ENCODE peak calls at places on chromosomes 7 and 10, in nine cellular contexts. One of them, this sample, is unnamed.
A peak's percentile ranks its signal among the peaks of the same experiment; 100 is the strongest.

GRCh38 chr10:123147635-123148413 is at the start of gene HMX2:
- DNase-seq in suprapubic skin: no peak
- DNase-seq in HCT116: no peak
- DNase-seq in A549: no peak
- DNase-seq in HepG2: peak; percentile 17
- DNase-seq in K562: peak; percentile 15
- DNase-seq in body of pancreas: no peak
- DNase-seq in heart left ventricle: no peak
- DNase-seq in right lobe of liver: no peak
- DNase-seq in this sample: no peak

GRCh38 chr10:92839191-92840085 is 8.9 kb upstream of the EXOC6 start:
- DNase-seq in suprapubic skin: no peak
- DNase-seq in HCT116: no peak
- DNase-seq in A549: peak; percentile 47
- DNase-seq in HepG2: peak; percentile 34
- DNase-seq in K562: peak; percentile 67
- DNase-seq in body of pancreas: peak; percentile 52
- DNase-seq in heart left ventricle: peak; percentile 69
- DNase-seq in right lobe of liver: peak; percentile 83
- DNase-seq in this sample: peak; percentile 83

GRCh38 chr7:29342761-29343160 is 148.2 kb downstream of the CHN2 start:
- DNase-seq in suprapubic skin: no peak
- DNase-seq in HCT116: no peak
- DNase-seq in A549: no peak
- DNase-seq in HepG2: no peak
- DNase-seq in K562: no peak
- DNase-seq in body of pancreas: no peak
- DNase-seq in heart left ventricle: no peak
- DNase-seq in right lobe of liver: no peak
- DNase-seq in this sample: no peak

GRCh38 chr10:4947635-4948596 is 15.3 kb upstream of the AKR1C1 start:
- DNase-seq in suprapubic skin: peak; percentile 66
- DNase-seq in HCT116: peak; percentile 8
- DNase-seq in A549: peak; percentile 92
- DNase-seq in HepG2: peak; percentile 100
- DNase-seq in K562: no peak
- DNase-seq in body of pancreas: peak; percentile 73
- DNase-seq in heart left ventricle: peak; percentile 43
- DNase-seq in right lobe of liver: no peak
- DNase-seq in this sample: peak; percentile 61

GRCh38 chr10:4109469-4109868 is 324.5 kb upstream of the KLF6 start:
- DNase-seq in suprapubic skin: no peak
- DNase-seq in HCT116: no peak
- DNase-seq in A549: no peak
- DNase-seq in HepG2: no peak
- DNase-seq in K562: no peak
- DNase-seq in body of pancreas: no peak
- DNase-seq in heart left ventricle: no peak
- DNase-seq in right lobe of liver: no peak
- DNase-seq in this sample: no peak

GRCh38 chr10:1166101-1166827 is 110.1 kb downstream of the WDR37 start:
- DNase-seq in suprapubic skin: peak; percentile 44
- DNase-seq in HCT116: no peak
- DNase-seq in A549: no peak
- DNase-seq in HepG2: no peak
- DNase-seq in K562: no peak
- DNase-seq in body of pancreas: no peak
- DNase-seq in heart left ventricle: no peak
- DNase-seq in right lobe of liver: no peak
- DNase-seq in this sample: no peak

GRCh38 chr10:74079028-74079913 is 71.4 kb downstream of the AP3M1 start:
- DNase-seq in suprapubic skin: no peak
- DNase-seq in HCT116: no peak
- DNase-seq in A549: no peak
- DNase-seq in HepG2: no peak
- DNase-seq in K562: no peak
- DNase-seq in body of pancreas: no peak
- DNase-seq in heart left ventricle: no peak
- DNase-seq in right lobe of liver: no peak
- DNase-seq in this sample: no peak

GRCh38 chr10:69839696-69840345 is 38.1 kb downstream of the COL13A1 start:
- DNase-seq in suprapubic skin: no peak
- DNase-seq in HCT116: no peak
- DNase-seq in A549: no peak
- DNase-seq in HepG2: no peak
- DNase-seq in K562: no peak
- DNase-seq in body of pancreas: peak; percentile 26
- DNase-seq in heart left ventricle: no peak
- DNase-seq in right lobe of liver: no peak
- DNase-seq in this sample: no peak

GRCh38 chr7:138667535-138667934 is 33.6 kb downstream of the SVOPL start:
- DNase-seq in suprapubic skin: no peak
- DNase-seq in HCT116: no peak
- DNase-seq in A549: no peak
- DNase-seq in HepG2: no peak
- DNase-seq in K562: no peak
- DNase-seq in body of pancreas: no peak
- DNase-seq in heart left ventricle: no peak
- DNase-seq in right lobe of liver: no peak
- DNase-seq in this sample: no peak

GRCh38 chr7:48106906-48107659 is 18.0 kb downstream of the UPP1 start:
- DNase-seq in suprapubic skin: no peak
- DNase-seq in HCT116: no peak
- DNase-seq in A549: no peak
- DNase-seq in HepG2: no peak
- DNase-seq in K562: no peak
- DNase-seq in body of pancreas: no peak
- DNase-seq in heart left ventricle: no peak
- DNase-seq in right lobe of liver: no peak
- DNase-seq in this sample: no peak

GRCh38 chr10:88077977-88078376 is 214.6 kb downstream of the PTEN start:
- DNase-seq in suprapubic skin: no peak
- DNase-seq in HCT116: no peak
- DNase-seq in A549: no peak
- DNase-seq in HepG2: no peak
- DNase-seq in K562: no peak
- DNase-seq in body of pancreas: no peak
- DNase-seq in heart left ventricle: no peak
- DNase-seq in right lobe of liver: no peak
- DNase-seq in this sample: no peak

GRCh38 chr7:28761485-28761884 is 196.6 kb downstream of the TRIL start:
- DNase-seq in suprapubic skin: no peak
- DNase-seq in HCT116: no peak
- DNase-seq in A549: no peak
- DNase-seq in HepG2: no peak
- DNase-seq in K562: no peak
- DNase-seq in body of pancreas: no peak
- DNase-seq in heart left ventricle: no peak
- DNase-seq in right lobe of liver: no peak
- DNase-seq in this sample: no peak

GRCh38 chr10:43816351-43817321 is 168.0 kb upstream of the ZNF32 start:
- DNase-seq in suprapubic skin: no peak
- DNase-seq in HCT116: no peak
- DNase-seq in A549: no peak
- DNase-seq in HepG2: no peak
- DNase-seq in K562: no peak
- DNase-seq in body of pancreas: peak; percentile 46
- DNase-seq in heart left ventricle: peak; percentile 72
- DNase-seq in right lobe of liver: no peak
- DNase-seq in this sample: no peak

GRCh38 chr7:106419455-106420182 is 134.8 kb upstream of the NAMPT start:
- DNase-seq in suprapubic skin: no peak
- DNase-seq in HCT116: no peak
- DNase-seq in A549: no peak
- DNase-seq in HepG2: no peak
- DNase-seq in K562: no peak
- DNase-seq in body of pancreas: no peak
- DNase-seq in heart left ventricle: no peak
- DNase-seq in right lobe of liver: no peak
- DNase-seq in this sample: no peak

GRCh38 chr7:106420741-106421140 is 136.0 kb upstream of the NAMPT start:
- DNase-seq in suprapubic skin: no peak
- DNase-seq in HCT116: no peak
- DNase-seq in A549: no peak
- DNase-seq in HepG2: no peak
- DNase-seq in K562: no peak
- DNase-seq in body of pancreas: no peak
- DNase-seq in heart left ventricle: no peak
- DNase-seq in right lobe of liver: no peak
- DNase-seq in this sample: no peak

GRCh38 chr7:106421181-106421762 is 136.5 kb upstream of the NAMPT start:
- DNase-seq in suprapubic skin: peak; percentile 91
- DNase-seq in HCT116: no peak
- DNase-seq in A549: no peak
- DNase-seq in HepG2: no peak
- DNase-seq in K562: no peak
- DNase-seq in body of pancreas: peak; percentile 79
- DNase-seq in heart left ventricle: peak; percentile 74
- DNase-seq in right lobe of liver: peak; percentile 68
- DNase-seq in this sample: peak; percentile 84

GRCh38 chr7:106418526-106418925 is 133.7 kb upstream of the NAMPT start:
- DNase-seq in suprapubic skin: no peak
- DNase-seq in HCT116: no peak
- DNase-seq in A549: no peak
- DNase-seq in HepG2: no peak
- DNase-seq in K562: no peak
- DNase-seq in body of pancreas: no peak
- DNase-seq in heart left ventricle: no peak
- DNase-seq in right lobe of liver: no peak
- DNase-seq in this sample: no peak

GRCh38 chr7:106420210-106420609 is 135.4 kb upstream of the NAMPT start:
- DNase-seq in suprapubic skin: no peak
- DNase-seq in HCT116: no peak
- DNase-seq in A549: no peak
- DNase-seq in HepG2: no peak
- DNase-seq in K562: no peak
- DNase-seq in body of pancreas: no peak
- DNase-seq in heart left ventricle: no peak
- DNase-seq in right lobe of liver: no peak
- DNase-seq in this sample: no peak
- H3K27ac ChIP-seq in suprapubic skin: peak overlapping the region; percentile 14
- H3K27ac ChIP-seq in HCT116: no peak overlapping the region
- H3K27ac ChIP-seq in A549: peak overlapping the region; percentile 57
- H3K27ac ChIP-seq in HepG2: no peak overlapping the region
- H3K27ac ChIP-seq in K562: no peak overlapping the region
- H3K27ac ChIP-seq in body of pancreas: peak overlapping the region; percentile 27
- H3K27ac ChIP-seq in heart left ventricle: no peak overlapping the region
- H3K27ac ChIP-seq in right lobe of liver: peak overlapping the region; percentile 2
- H3K27ac ChIP-seq in this sample: no peak overlapping the region

GRCh38 chr10:81876253-81876731 is 1.3 kb downstream of the NRG3 start:
- DNase-seq in suprapubic skin: no peak
- DNase-seq in HCT116: no peak
- DNase-seq in A549: no peak
- DNase-seq in HepG2: no peak
- DNase-seq in K562: no peak
- DNase-seq in body of pancreas: no peak
- DNase-seq in heart left ventricle: no peak
- DNase-seq in right lobe of liver: no peak
- DNase-seq in this sample: no peak
- H3K4me1 ChIP-seq in suprapubic skin: peaks cover 10% of the 10 kb centered on the region
- H3K4me1 ChIP-seq in HCT116: no peaks in the 10 kb centered on the region
- H3K4me1 ChIP-seq in A549: no peaks in the 10 kb centered on the region
- H3K4me1 ChIP-seq in HepG2: no peaks in the 10 kb centered on the region
- H3K4me1 ChIP-seq in K562: no peaks in the 10 kb centered on the region
- H3K4me1 ChIP-seq in body of pancreas: peaks cover 20% of the 10 kb centered on the region
- H3K4me1 ChIP-seq in heart left ventricle: peaks cover 5% of the 10 kb centered on the region
- H3K4me1 ChIP-seq in right lobe of liver: no peaks in the 10 kb centered on the region
- H3K4me1 ChIP-seq in this sample: no peaks in the 10 kb centered on the region

GRCh38 chr7:100991631-100992030 is 22.3 kb downstream of the MUC12 start:
- DNase-seq in suprapubic skin: no peak
- DNase-seq in HCT116: no peak
- DNase-seq in A549: no peak
- DNase-seq in HepG2: no peak
- DNase-seq in K562: no peak
- DNase-seq in body of pancreas: no peak
- DNase-seq in heart left ventricle: no peak
- DNase-seq in right lobe of liver: no peak
- DNase-seq in this sample: no peak
- TF ChIP-seq POLR2A in suprapubic skin: no peak
- TF ChIP-seq POLR2A in HCT116: no peak
- TF ChIP-seq POLR2A in A549: no peak
- TF ChIP-seq POLR2A in HepG2: no peak
- TF ChIP-seq POLR2A in K562: no peak
- TF ChIP-seq POLR2A in body of pancreas: no peak
- TF ChIP-seq POLR2A in heart left ventricle: no peak
- TF ChIP-seq POLR2A in right lobe of liver: no peak
- TF ChIP-seq POLR2A in this sample: no peak

GRCh38 chr10:31362023-31362641 is 43.1 kb downstream of the ZEB1 start:
- DNase-seq in suprapubic skin: no peak
- DNase-seq in HCT116: no peak
- DNase-seq in A549: no peak
- DNase-seq in HepG2: no peak
- DNase-seq in K562: no peak
- DNase-seq in body of pancreas: no peak
- DNase-seq in heart left ventricle: no peak
- DNase-seq in right lobe of liver: peak; percentile 16
- DNase-seq in this sample: no peak

GRCh38 chr10:31358688-31359330 is 39.8 kb downstream of the ZEB1 start:
- DNase-seq in suprapubic skin: no peak
- DNase-seq in HCT116: no peak
- DNase-seq in A549: no peak
- DNase-seq in HepG2: no peak
- DNase-seq in K562: no peak
- DNase-seq in body of pancreas: no peak
- DNase-seq in heart left ventricle: no peak
- DNase-seq in right lobe of liver: no peak
- DNase-seq in this sample: no peak

DNA sequence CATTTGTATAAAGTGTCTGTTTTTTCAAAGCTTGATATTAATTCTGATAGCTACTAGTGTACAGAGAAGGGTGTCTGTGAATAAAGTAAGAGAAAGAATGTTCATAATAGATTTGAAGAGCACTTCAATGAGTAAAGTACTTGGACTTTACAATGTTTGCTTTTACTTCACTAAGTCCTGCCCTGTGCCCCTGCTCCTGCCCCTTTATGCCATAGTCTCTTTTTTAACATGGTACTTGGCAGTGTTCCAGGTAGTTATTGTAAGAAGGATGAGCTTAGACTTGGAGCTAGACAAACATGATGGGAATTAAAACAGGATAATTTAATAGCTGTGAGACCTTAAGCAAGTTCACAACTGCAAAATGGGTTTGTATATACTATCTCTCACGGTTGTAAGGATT is 41.0 kb downstream of the ZEB1 start:
- DNase-seq in suprapubic skin: no peak
- DNase-seq in HCT116: no peak
- DNase-seq in A549: no peak
- DNase-seq in HepG2: peak; percentile 66
- DNase-seq in K562: no peak
- DNase-seq in body of pancreas: no peak
- DNase-seq in heart left ventricle: no peak
- DNase-seq in right lobe of liver: peak; percentile 16
- DNase-seq in this sample: no peak
- H3K27ac ChIP-seq in suprapubic skin: no peak overlapping the region
- H3K27ac ChIP-seq in HCT116: no peak overlapping the region
- H3K27ac ChIP-seq in A549: no peak overlapping the region
- H3K27ac ChIP-seq in HepG2: no peak overlapping the region
- H3K27ac ChIP-seq in K562: no peak overlapping the region
- H3K27ac ChIP-seq in body of pancreas: no peak overlapping the region
- H3K27ac ChIP-seq in heart left ventricle: no peak overlapping the region
- H3K27ac ChIP-seq in right lobe of liver: no peak overlapping the region
- H3K27ac ChIP-seq in this sample: no peak overlapping the region

This sample was measured in adrenal gland.